ENCODE peak calls at places on chromosomes 7 and 10, in four cellular contexts. E is mucosa of descending colon, K is NCI-H1092, J is anterior cingulate cortex. R is an unnamed sample.

GRCh38 chr10:119679480-119679829 is 28.3 kb downstream of the BAG3 start:
- DNase-seq in J (no peak), E (no peak), K (no peak), R (no peak)

GRCh38 chr7:111329367-111330234 is 232.7 kb downstream of the IMMP2L start:
- DNase-seq in J (no peak), K (no peak), E (no peak), R (no peak)

GRCh38 chr10:127926455-127926854 is 19.6 kb downstream of the PTPRE start:
- DNase-seq in K (no peak), J (no peak), E (no peak), R (no peak)

GRCh38 chr7:76340617-76341131 is 18.1 kb downstream of the YWHAG start:
- DNase-seq in K (no peak), E (no peak), J (no peak), R (no peak)

GRCh38 chr7:122738937-122739336 is 36.2 kb upstream of the RNF148 start:
- DNase-seq in E (no peak), K (no peak), J (no peak), R (no peak)

GRCh38 chr10:76178561-76179292 is 747.3 kb downstream of the LRMDA start:
- DNase-seq in K (no peak), E (no peak), J (no peak), R (no peak)

GRCh38 chr7:140689199-140690152 is 7.0 kb upstream of the NDUFB2 start:
- DNase-seq in E (no peak), K (no peak), J (no peak), R (no peak)

GRCh38 chr7:12074889-12075288 is 136.2 kb upstream of the TMEM106B start:
- DNase-seq in K (no peak), E (no peak), J (no peak), R (no peak)

GRCh38 chr10:59803714-59804113 is 50.5 kb upstream of the MRLN start:
- DNase-seq in J (no peak), E (peak; percentile 12), K (no peak), R (no peak)

GRCh38 chr7:148708026-148708685 is 9.5 kb downstream of the CUL1 start:
- DNase-seq in E (no peak), J (no peak), K (no peak), R (no peak)

GRCh38 chr10:52668024-52668423 is 104.6 kb downstream of the MBL2 start:
- DNase-seq in J (no peak), E (no peak), K (no peak), R (no peak)

GRCh38 chr10:21260060-21260792 is 265.3 kb downstream of the SKIDA1 start:
- DNase-seq in J (no peak), E (no peak), K (no peak), R (no peak)

GRCh38 chr10:63819753-63820347 is 298.6 kb downstream of the REEP3 start:
- DNase-seq in K (peak; percentile 0), E (peak; percentile 78), J (no peak), R (peak; percentile 4)

GRCh38 chr10:94630017-94630688 is 53.4 kb upstream of the CYP2C18 start:
- DNase-seq in E (no peak), J (no peak), K (peak; percentile 12), R (no peak)

GRCh38 chr7:27723086-27723485 is 16.9 kb upstream of the TAX1BP1 start:
- DNase-seq in E (peak; percentile 14), J (peak; percentile 4), K (no peak), R (no peak)

GRCh38 chr7:17095001-17095574 is 203.4 kb upstream of the AHR start:
- DNase-seq in K (no peak), E (no peak), J (no peak), R (no peak)

GRCh38 chr10:5751854-5752253 is 61.4 kb downstream of the GDI2 start:
- DNase-seq in E (no peak), J (no peak), K (no peak), R (no peak)

GRCh38 chr7:17406756-17407155 is 108.3 kb downstream of the AHR start:
- DNase-seq in J (no peak), K (no peak), E (no peak), R (no peak)

GRCh38 chr10:97612386-97612785 is 20.9 kb downstream of the MORN4 start:
- DNase-seq in E (no peak), J (no peak), K (no peak), R (no peak)

GRCh38 chr7:84092207-84092606 is 102.4 kb downstream of the SEMA3A start:
- DNase-seq in K (no peak), E (no peak), J (no peak), R (no peak)

GRCh38 chr7:133303372-133303771 is 50.5 kb downstream of the EXOC4 start:
- DNase-seq in E (no peak), K (no peak), J (no peak), R (no peak)

GRCh38 chr10:126902157-126902556 is 3.1 kb upstream of the DOCK1 start:
- DNase-seq in E (no peak), J (no peak), K (no peak), R (no peak)

GRCh38 chr10:132111871-132112341 is 46.2 kb downstream of the JAKMIP3 start:
- DNase-seq in J (no peak), K (no peak), E (no peak), R (no peak)

GRCh38 chr7:130982160-130982638 is 248.2 kb upstream of the KLF14 start:
- DNase-seq in J (no peak), K (no peak), E (no peak), R (peak; percentile 38)

GRCh38 chr10:71970331-71970730 is 6.1 kb downstream of the CHST3 start:
- DNase-seq in J (no peak), K (no peak), E (no peak), R (no peak)

GRCh38 chr10:127872011-127872741 is 20.6 kb downstream of the CLRN3 start:
- DNase-seq in E (no peak), K (no peak), J (peak; percentile 30), R (no peak)

GRCh38 chr10:104331208-104331838 is 6.9 kb downstream of the ITPRIP start:
- DNase-seq in K (peak; percentile 30), E (no peak), J (no peak), R (no peak)

GRCh38 chr10:109996225-109996624 is 11.6 kb upstream of the ADD3 start:
- DNase-seq in K (no peak), J (no peak), E (no peak), R (no peak)

GRCh38 chr10:76359001-76359400 is 927.6 kb downstream of the LRMDA start:
- DNase-seq in K (no peak), J (no peak), E (no peak), R (no peak)

GRCh38 chr10:91220954-91221696 is 662 bp downstream of the PCGF5 start:
- DNase-seq in K (no peak), E (peak; percentile 56), J (no peak), R (no peak)

GRCh38 chr7:27161214-27161720 is 4.1 kb downstream of the HOXA9 start:
- DNase-seq in K (no peak), E (peak; percentile 75), J (no peak), R (no peak)

GRCh38 chr10:29949411-29950011 is 109.9 kb downstream of the JCAD start:
- DNase-seq in E (no peak), K (no peak), J (no peak), R (no peak)

GRCh38 chr7:19269301-19269700 is 124.1 kb upstream of the FERD3L start:
- DNase-seq in J (no peak), E (no peak), K (no peak), R (no peak)

GRCh38 chr7:134648456-134648855 is 1.8 kb downstream of the BPGM start:
- DNase-seq in E (no peak), K (no peak), J (no peak), R (no peak)

GRCh38 chr7:158373761-158374545 is 213.7 kb downstream of the PTPRN2 start:
- DNase-seq in J (no peak), E (no peak), K (no peak), R (no peak)

GRCh38 chr10:111247781-111248389 is 171.1 kb downstream of the ADRA2A start:
- DNase-seq in J (no peak), K (no peak), E (no peak), R (no peak)

R was measured in GM12864.